ENCODE peak calls at places on chromosomes 2 and 18, in nine cellular contexts. One of them, this sample, is unnamed.

GRCh38 chr2:70789304-70790078 is 952 bp downstream of the FIGLA start:
- DNase-seq in bronchial epithelial cell: peak
- DNase-seq in CD8-positive, alpha-beta T cell: peak
- DNase-seq in AG04449: no peak
- DNase-seq in fibroblast of mammary gland: peak
- DNase-seq in spleen: peak
- DNase-seq in Panc1: no peak
- DNase-seq in fibroblast of the aortic adventitia: peak
- DNase-seq in endothelial cell of umbilical vein: peak
- DNase-seq in this sample: peak

GRCh38 chr2:191927991-191928390 is 81.1 kb upstream of the CAVIN2 start:
- DNase-seq in fibroblast of mammary gland: peak
- DNase-seq in endothelial cell of umbilical vein: peak
- DNase-seq in CD8-positive, alpha-beta T cell: no peak
- DNase-seq in AG04449: no peak
- DNase-seq in Panc1: no peak
- DNase-seq in bronchial epithelial cell: peak
- DNase-seq in spleen: no peak
- DNase-seq in fibroblast of the aortic adventitia: no peak
- DNase-seq in this sample: peak

GRCh38 chr2:72148975-72149555 is 1.4 kb upstream of the CYP26B1 start:
- DNase-seq in fibroblast of mammary gland: peak
- DNase-seq in bronchial epithelial cell: no peak
- DNase-seq in spleen: peak
- DNase-seq in endothelial cell of umbilical vein: peak
- DNase-seq in Panc1: no peak
- DNase-seq in CD8-positive, alpha-beta T cell: peak
- DNase-seq in AG04449: no peak
- DNase-seq in fibroblast of the aortic adventitia: peak
- DNase-seq in this sample: peak

GRCh38 chr2:175187378-175187777 is 5.9 kb upstream of the ATP5MC3 start:
- DNase-seq in CD8-positive, alpha-beta T cell: no peak
- DNase-seq in fibroblast of the aortic adventitia: peak
- DNase-seq in bronchial epithelial cell: peak
- DNase-seq in AG04449: no peak
- DNase-seq in spleen: no peak
- DNase-seq in Panc1: no peak
- DNase-seq in endothelial cell of umbilical vein: peak
- DNase-seq in fibroblast of mammary gland: peak
- DNase-seq in this sample: peak

GRCh38 chr18:57901819-57902600 is 98.9 kb upstream of the ATP8B1 start:
- DNase-seq in CD8-positive, alpha-beta T cell: no peak
- DNase-seq in endothelial cell of umbilical vein: no peak
- DNase-seq in fibroblast of mammary gland: peak
- DNase-seq in Panc1: no peak
- DNase-seq in AG04449: no peak
- DNase-seq in spleen: no peak
- DNase-seq in fibroblast of the aortic adventitia: peak
- DNase-seq in bronchial epithelial cell: peak
- DNase-seq in this sample: peak

GRCh38 chr2:185417111-185417510 is 321.5 kb upstream of the FSIP2 start:
- DNase-seq in Panc1: no peak
- DNase-seq in CD8-positive, alpha-beta T cell: no peak
- DNase-seq in fibroblast of the aortic adventitia: no peak
- DNase-seq in fibroblast of mammary gland: peak
- DNase-seq in bronchial epithelial cell: no peak
- DNase-seq in endothelial cell of umbilical vein: no peak
- DNase-seq in spleen: no peak
- DNase-seq in AG04449: no peak
- DNase-seq in this sample: peak

GRCh38 chr2:229725716-229726346 is 11.5 kb upstream of the DNER start:
- DNase-seq in endothelial cell of umbilical vein: no peak
- DNase-seq in spleen: no peak
- DNase-seq in AG04449: peak
- DNase-seq in fibroblast of the aortic adventitia: peak
- DNase-seq in bronchial epithelial cell: peak
- DNase-seq in fibroblast of mammary gland: peak
- DNase-seq in Panc1: peak
- DNase-seq in CD8-positive, alpha-beta T cell: no peak
- DNase-seq in this sample: peak

GRCh38 chr2:237403024-237403882 is 10.7 kb downstream of the COL6A3 start:
- DNase-seq in Panc1: no peak
- DNase-seq in fibroblast of the aortic adventitia: peak
- DNase-seq in fibroblast of mammary gland: peak
- DNase-seq in CD8-positive, alpha-beta T cell: no peak
- DNase-seq in AG04449: no peak
- DNase-seq in endothelial cell of umbilical vein: no peak
- DNase-seq in spleen: no peak
- DNase-seq in bronchial epithelial cell: no peak
- DNase-seq in this sample: no peak

GRCh38 chr2:34734662-34735061 is 1135.6 kb upstream of the FAM98A start:
- DNase-seq in Panc1: no peak
- DNase-seq in CD8-positive, alpha-beta T cell: no peak
- DNase-seq in AG04449: no peak
- DNase-seq in fibroblast of mammary gland: no peak
- DNase-seq in spleen: no peak
- DNase-seq in endothelial cell of umbilical vein: no peak
- DNase-seq in bronchial epithelial cell: no peak
- DNase-seq in fibroblast of the aortic adventitia: no peak
- DNase-seq in this sample: no peak

GRCh38 chr2:47196499-47196898 is 41.4 kb upstream of the STPG4 start:
- DNase-seq in CD8-positive, alpha-beta T cell: no peak
- DNase-seq in endothelial cell of umbilical vein: no peak
- DNase-seq in fibroblast of mammary gland: no peak
- DNase-seq in Panc1: no peak
- DNase-seq in AG04449: no peak
- DNase-seq in spleen: no peak
- DNase-seq in bronchial epithelial cell: no peak
- DNase-seq in fibroblast of the aortic adventitia: no peak
- DNase-seq in this sample: no peak

GRCh38 chr2:112055833-112056625 is 960 bp downstream of the TMEM87B start:
- DNase-seq in Panc1: peak
- DNase-seq in fibroblast of the aortic adventitia: peak
- DNase-seq in AG04449: peak
- DNase-seq in bronchial epithelial cell: peak
- DNase-seq in spleen: no peak
- DNase-seq in endothelial cell of umbilical vein: peak
- DNase-seq in CD8-positive, alpha-beta T cell: peak
- DNase-seq in fibroblast of mammary gland: peak
- DNase-seq in this sample: peak

GRCh38 chr2:64876137-64876647 is 113.0 kb upstream of the SLC1A4 start:
- DNase-seq in spleen: no peak
- DNase-seq in endothelial cell of umbilical vein: peak
- DNase-seq in AG04449: no peak
- DNase-seq in fibroblast of the aortic adventitia: peak
- DNase-seq in Panc1: no peak
- DNase-seq in CD8-positive, alpha-beta T cell: no peak
- DNase-seq in bronchial epithelial cell: peak
- DNase-seq in fibroblast of mammary gland: peak
- DNase-seq in this sample: peak

GRCh38 chr18:23833714-23834113 is 144.5 kb downstream of the LAMA3 start:
- DNase-seq in fibroblast of mammary gland: no peak
- DNase-seq in Panc1: no peak
- DNase-seq in bronchial epithelial cell: no peak
- DNase-seq in AG04449: no peak
- DNase-seq in CD8-positive, alpha-beta T cell: no peak
- DNase-seq in fibroblast of the aortic adventitia: no peak
- DNase-seq in endothelial cell of umbilical vein: no peak
- DNase-seq in spleen: peak
- DNase-seq in this sample: no peak

GRCh38 chr2:197229509-197230458 is 80.8 kb downstream of the ANKRD44 start:
- DNase-seq in fibroblast of the aortic adventitia: peak
- DNase-seq in CD8-positive, alpha-beta T cell: no peak
- DNase-seq in spleen: no peak
- DNase-seq in AG04449: peak
- DNase-seq in bronchial epithelial cell: no peak
- DNase-seq in Panc1: no peak
- DNase-seq in fibroblast of mammary gland: peak
- DNase-seq in endothelial cell of umbilical vein: no peak
- DNase-seq in this sample: no peak

GRCh38 chr2:145811467-145812162 is 1291.7 kb upstream of the ZEB2 start:
- DNase-seq in fibroblast of the aortic adventitia: peak
- DNase-seq in CD8-positive, alpha-beta T cell: no peak
- DNase-seq in AG04449: no peak
- DNase-seq in fibroblast of mammary gland: no peak
- DNase-seq in Panc1: no peak
- DNase-seq in endothelial cell of umbilical vein: peak
- DNase-seq in bronchial epithelial cell: peak
- DNase-seq in spleen: no peak
- DNase-seq in this sample: no peak

GRCh38 chr18:64202229-64202835 is 53.4 kb upstream of the LINC00305 start:
- DNase-seq in AG04449: no peak
- DNase-seq in CD8-positive, alpha-beta T cell: no peak
- DNase-seq in bronchial epithelial cell: no peak
- DNase-seq in spleen: no peak
- DNase-seq in fibroblast of mammary gland: no peak
- DNase-seq in endothelial cell of umbilical vein: no peak
- DNase-seq in Panc1: no peak
- DNase-seq in fibroblast of the aortic adventitia: no peak
- DNase-seq in this sample: no peak

GRCh38 chr2:41926614-41927580 is 120.9 kb upstream of the PKDCC start:
- DNase-seq in fibroblast of mammary gland: peak
- DNase-seq in spleen: no peak
- DNase-seq in endothelial cell of umbilical vein: no peak
- DNase-seq in AG04449: no peak
- DNase-seq in Panc1: no peak
- DNase-seq in fibroblast of the aortic adventitia: no peak
- DNase-seq in bronchial epithelial cell: no peak
- DNase-seq in CD8-positive, alpha-beta T cell: no peak
- DNase-seq in this sample: no peak

DNA sequence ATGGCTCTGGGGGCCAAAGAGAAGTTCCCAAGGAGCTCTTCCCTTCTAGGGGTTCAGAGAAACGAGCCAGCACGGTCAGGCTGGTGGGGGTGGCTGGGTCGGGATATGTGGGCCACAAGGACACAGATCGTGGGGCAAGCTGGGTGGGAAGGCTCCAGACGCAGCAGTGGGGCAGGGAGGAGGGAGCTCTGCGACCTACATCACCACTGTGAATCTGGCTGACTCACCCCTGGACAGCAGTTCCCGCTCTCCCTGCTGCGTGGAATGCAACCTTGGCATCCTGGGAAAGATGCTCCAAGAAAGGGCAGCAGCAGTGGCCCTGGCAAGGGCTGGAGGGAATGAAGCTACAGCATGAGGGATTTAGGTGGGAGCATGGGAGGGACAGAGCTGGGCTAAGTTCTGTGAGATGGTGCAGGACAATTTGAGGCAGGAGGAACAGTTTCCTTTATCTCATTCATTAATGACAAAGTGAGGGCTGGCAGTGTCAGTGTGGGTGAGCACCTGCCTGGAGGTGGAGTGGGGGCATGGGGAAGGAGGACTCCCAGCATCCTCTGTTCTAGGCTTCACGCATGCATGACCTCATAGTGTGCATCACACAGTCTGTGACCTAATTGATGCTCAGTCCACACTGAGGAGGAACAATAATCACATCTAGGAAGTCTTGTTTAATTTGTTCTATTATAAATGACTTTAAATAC is 25.0 kb downstream of the CELF4 start:
- DNase-seq in fibroblast of the aortic adventitia: no peak
- DNase-seq in AG04449: no peak
- DNase-seq in bronchial epithelial cell: no peak
- DNase-seq in spleen: peak
- DNase-seq in endothelial cell of umbilical vein: no peak
- DNase-seq in CD8-positive, alpha-beta T cell: no peak
- DNase-seq in fibroblast of mammary gland: no peak
- DNase-seq in Panc1: no peak
- DNase-seq in this sample: no peak
- TF ChIP-seq CTCF in fibroblast of the aortic adventitia: no peak
- TF ChIP-seq CTCF in AG04449: no peak
- TF ChIP-seq CTCF in bronchial epithelial cell: no peak
- TF ChIP-seq CTCF in spleen: no peak
- TF ChIP-seq CTCF in endothelial cell of umbilical vein: no peak
- TF ChIP-seq CTCF in CD8-positive, alpha-beta T cell: no peak
- TF ChIP-seq CTCF in fibroblast of mammary gland: no peak
- TF ChIP-seq CTCF in Panc1: no peak
- TF ChIP-seq CTCF in this sample: no peak

GRCh38 chr2:53843595-53843994 is 16.2 kb downstream of the GPR75 start:
- DNase-seq in endothelial cell of umbilical vein: no peak
- DNase-seq in Panc1: no peak
- DNase-seq in CD8-positive, alpha-beta T cell: no peak
- DNase-seq in fibroblast of mammary gland: no peak
- DNase-seq in bronchial epithelial cell: no peak
- DNase-seq in fibroblast of the aortic adventitia: no peak
- DNase-seq in AG04449: no peak
- DNase-seq in spleen: no peak
- DNase-seq in this sample: no peak
- TF ChIP-seq CTCF in endothelial cell of umbilical vein: no peak
- TF ChIP-seq CTCF in Panc1: no peak
- TF ChIP-seq CTCF in CD8-positive, alpha-beta T cell: no peak
- TF ChIP-seq CTCF in fibroblast of mammary gland: no peak
- TF ChIP-seq CTCF in bronchial epithelial cell: no peak
- TF ChIP-seq CTCF in fibroblast of the aortic adventitia: no peak
- TF ChIP-seq CTCF in AG04449: no peak
- TF ChIP-seq CTCF in spleen: no peak
- TF ChIP-seq CTCF in this sample: no peak

DNA sequence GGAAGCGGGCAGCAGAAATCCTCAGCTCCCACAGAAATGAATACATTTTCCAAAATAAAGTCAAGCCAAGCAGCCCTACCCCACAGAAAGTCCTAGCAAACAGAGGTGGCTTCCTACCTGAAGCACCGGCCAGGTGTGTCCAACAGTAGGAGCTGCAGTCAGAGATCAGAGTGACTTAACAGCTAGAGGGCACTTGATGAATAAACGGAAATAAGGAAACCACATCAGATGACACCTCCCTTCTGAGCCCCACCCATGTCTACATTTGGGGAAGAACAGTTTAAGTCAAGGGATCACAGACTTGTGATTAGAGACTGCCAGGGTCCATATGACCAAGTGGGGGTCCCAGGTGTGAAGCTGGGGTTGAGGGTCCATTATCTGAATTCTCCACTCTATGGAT is at the start of gene CXCR1:
- DNase-seq in CD8-positive, alpha-beta T cell: peak
- DNase-seq in fibroblast of the aortic adventitia: no peak
- DNase-seq in fibroblast of mammary gland: no peak
- DNase-seq in Panc1: no peak
- DNase-seq in spleen: no peak
- DNase-seq in endothelial cell of umbilical vein: no peak
- DNase-seq in AG04449: no peak
- DNase-seq in bronchial epithelial cell: peak
- DNase-seq in this sample: peak
- TF ChIP-seq CTCF in CD8-positive, alpha-beta T cell: no peak
- TF ChIP-seq CTCF in fibroblast of the aortic adventitia: no peak
- TF ChIP-seq CTCF in fibroblast of mammary gland: no peak
- TF ChIP-seq CTCF in Panc1: no peak
- TF ChIP-seq CTCF in spleen: peak
- TF ChIP-seq CTCF in endothelial cell of umbilical vein: no peak
- TF ChIP-seq CTCF in AG04449: no peak
- TF ChIP-seq CTCF in bronchial epithelial cell: peak
- TF ChIP-seq CTCF in this sample: peak

DNA sequence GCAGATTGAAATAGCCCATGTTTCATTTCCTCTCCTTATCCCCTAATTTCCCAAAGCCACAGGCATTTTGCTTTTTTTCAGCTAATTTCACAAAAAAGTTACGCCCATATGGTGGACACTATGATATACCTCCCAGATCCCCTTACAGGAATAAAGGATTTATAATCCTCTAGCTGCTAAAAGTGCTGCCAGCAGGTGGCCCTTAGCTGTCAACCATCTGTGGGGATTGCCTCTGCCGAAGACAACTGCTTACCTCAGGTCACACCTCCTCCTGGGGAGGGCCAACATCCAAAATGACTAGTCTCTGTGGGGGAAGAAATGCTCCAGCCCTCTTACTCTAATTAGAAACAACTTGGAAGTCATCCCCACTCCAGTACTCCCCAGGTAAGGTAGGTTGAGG is 61.0 kb upstream of the EPB41L3 start:
- DNase-seq in fibroblast of the aortic adventitia: no peak
- DNase-seq in CD8-positive, alpha-beta T cell: no peak
- DNase-seq in endothelial cell of umbilical vein: no peak
- DNase-seq in AG04449: no peak
- DNase-seq in fibroblast of mammary gland: no peak
- DNase-seq in spleen: no peak
- DNase-seq in bronchial epithelial cell: no peak
- DNase-seq in Panc1: no peak
- DNase-seq in this sample: no peak
- TF ChIP-seq CTCF in fibroblast of the aortic adventitia: no peak
- TF ChIP-seq CTCF in CD8-positive, alpha-beta T cell: no peak
- TF ChIP-seq CTCF in endothelial cell of umbilical vein: no peak
- TF ChIP-seq CTCF in AG04449: no peak
- TF ChIP-seq CTCF in fibroblast of mammary gland: peak
- TF ChIP-seq CTCF in spleen: no peak
- TF ChIP-seq CTCF in bronchial epithelial cell: no peak
- TF ChIP-seq CTCF in Panc1: peak
- TF ChIP-seq CTCF in this sample: no peak

This sample was measured in epithelial cell of esophagus.